ENCODE peak calls at places on chromosome 12, in seven cellular contexts. V, U, M, C, B, O and Z are unnamed samples.

GRCh38 chr12:89504560-89505346 is 19.8 kb downstream of the GALNT4 start:
- DNase-seq in C (no peak), O (no peak), M (peak; percentile 24), B (no peak), U (peak; percentile 61), V (no peak), Z (no peak)

GRCh38 chr12:3651585-3652424 is 101.1 kb downstream of the CRACR2A start:
- DNase-seq in M (no peak), V (no peak), B (no peak), U (no peak), C (no peak), O (no peak), Z (no peak)

GRCh38 chr12:67482751-67483661 is 165.5 kb upstream of the DYRK2 start:
- DNase-seq in V (peak; percentile 68), M (peak; percentile 89), C (no peak), U (peak; percentile 80), O (peak; percentile 74), B (peak; percentile 75), Z (no peak)

GRCh38 chr12:42507589-42507988 is 82.0 kb downstream of the PRICKLE1 start:
- DNase-seq in U (no peak), C (no peak), M (no peak), V (no peak), B (no peak), O (no peak), Z (no peak)

GRCh38 chr12:128075332-128075731 is 191.6 kb upstream of the TMEM132C start:
- DNase-seq in M (no peak), U (no peak), O (no peak), B (no peak), V (no peak), C (peak; percentile 14), Z (no peak)

GRCh38 chr12:62604856-62605255 is 138.2 kb downstream of the MON2 start:
- DNase-seq in V (no peak), M (peak; percentile 57), U (peak; percentile 62), O (peak; percentile 9), C (no peak), B (no peak), Z (no peak)

GRCh38 chr12:94186461-94187237 is 38.3 kb downstream of the PLXNC1 start:
- DNase-seq in B (peak; percentile 53), C (peak; percentile 93), V (peak; percentile 56), U (peak; percentile 55), M (peak; percentile 26), O (no peak), Z (no peak)

GRCh38 chr12:89439946-89440345 is 84.7 kb downstream of the GALNT4 start:
- DNase-seq in M (peak; percentile 77), O (no peak), U (no peak), V (no peak), C (no peak), B (no peak), Z (no peak)

GRCh38 chr12:56385873-56386272 is 23.2 kb upstream of the APOF start:
- DNase-seq in M (no peak), O (no peak), V (peak; percentile 56), B (no peak), U (no peak), C (no peak), Z (peak; percentile 69)

GRCh38 chr12:111444706-111445310 is 39.1 kb downstream of the SH2B3 start:
- DNase-seq in C (no peak), M (peak; percentile 37), O (peak; percentile 79), V (peak; percentile 56), B (peak; percentile 69), U (no peak), Z (peak; percentile 59)

GRCh38 chr12:49792976-49793580 is 35.1 kb downstream of the NCKAP5L start:
- DNase-seq in C (no peak), V (no peak), M (no peak), O (no peak), U (no peak), B (no peak), Z (no peak)

GRCh38 chr12:39831587-39832315 is 212.1 kb upstream of the ABCD2 start:
- DNase-seq in B (no peak), U (peak; percentile 6), C (no peak), O (no peak), M (no peak), V (no peak), Z (no peak)

GRCh38 chr12:242496-242895 is 20.1 kb downstream of the SLC6A13 start:
- DNase-seq in V (no peak), O (no peak), M (no peak), C (no peak), B (no peak), U (no peak), Z (no peak)

GRCh38 chr12:8681129-8681902 is 16.5 kb upstream of the RIMKLB start:
- DNase-seq in U (peak; percentile 82), O (no peak), M (peak; percentile 67), C (peak; percentile 77), V (peak; percentile 23), B (no peak), Z (no peak)

GRCh38 chr12:23847857-23848256 is 101.6 kb downstream of the SOX5 start:
- DNase-seq in M (no peak), O (no peak), V (no peak), B (no peak), U (peak; percentile 3), C (no peak), Z (no peak)

GRCh38 chr12:51818567-51819300 is 29.8 kb downstream of the FIGNL2 start:
- DNase-seq in O (no peak), U (peak; percentile 73), V (no peak), M (peak; percentile 93), B (no peak), C (no peak), Z (no peak)

GRCh38 chr12:109716512-109717389 is 3.1 kb downstream of the FAM222A start:
- DNase-seq in O (no peak), V (no peak), M (no peak), B (peak; percentile 30), C (no peak), U (no peak), Z (peak; percentile 77)

GRCh38 chr12:127125607-127126259 is 1141.2 kb upstream of the TMEM132C start:
- DNase-seq in M (peak; percentile 80), U (peak; percentile 45), V (no peak), O (no peak), C (no peak), B (no peak), Z (no peak)

GRCh38 chr12:122159879-122160278 is 14.1 kb downstream of the IL31 start:
- DNase-seq in B (no peak), O (no peak), V (no peak), U (no peak), M (no peak), C (no peak), Z (no peak)

GRCh38 chr12:19988457-19988856 is 379.9 kb upstream of the PDE3A start:
- DNase-seq in M (peak; percentile 86), U (no peak), V (no peak), O (no peak), B (no peak), C (no peak), Z (peak; percentile 69)

GRCh38 chr12:27814851-27815591 is 35.0 kb upstream of the MANSC4 start:
- DNase-seq in M (peak; percentile 41), C (no peak), V (no peak), B (no peak), U (peak; percentile 7), O (no peak), Z (no peak)

GRCh38 chr12:57771271-57771872 is 533 bp downstream of the METTL1 start:
- DNase-seq in O (peak; percentile 78), B (peak; percentile 86), V (peak; percentile 85), U (peak; percentile 82), C (peak; percentile 96), M (peak; percentile 93), Z (peak; percentile 85)